ENCODE peak calls at places on chromosome 11, in eight cellular contexts. H, V, C, Z, D, M, J and Q are unnamed samples.

GRCh38 chr11:17991799-17992433 is 20.9 kb downstream of the SERGEF start:
- DNase-seq in C (peak), M (peak), Z (peak), H (peak), V (no peak), J (peak), D (peak), Q (peak)

GRCh38 chr11:110286298-110287040 is 9.9 kb downstream of the RDX start:
- DNase-seq in H (no peak), V (no peak), M (no peak), J (no peak), Z (no peak), C (no peak), D (no peak), Q (peak)

GRCh38 chr11:12079726-12080556 is 30.4 kb upstream of the MICAL2 start:
- DNase-seq in Z (no peak), J (peak), V (no peak), M (no peak), H (peak), C (peak), D (peak), Q (no peak)

GRCh38 chr11:11512929-11513328 is 108.9 kb downstream of the GALNT18 start:
- DNase-seq in D (no peak), J (no peak), M (no peak), V (no peak), H (no peak), C (no peak), Z (no peak), Q (no peak)

GRCh38 chr11:26720003-26720402 is 1.9 kb downstream of the SLC5A12 start:
- DNase-seq in J (no peak), V (no peak), D (no peak), Z (no peak), M (no peak), C (no peak), H (no peak), Q (no peak)

GRCh38 chr11:92225563-92226308 is 1.1 kb downstream of the FAT3 start:
- DNase-seq in H (peak), M (peak), C (no peak), D (no peak), J (peak), V (no peak), Z (no peak), Q (peak)

GRCh38 chr11:86150826-86151187 is 81.9 kb upstream of the PICALM start:
- DNase-seq in V (no peak), D (no peak), J (peak), H (peak), M (no peak), Z (no peak), C (no peak), Q (no peak)

GRCh38 chr11:130178992-130179391 is 19.4 kb downstream of the ST14 start:
- DNase-seq in M (no peak), H (no peak), Z (no peak), C (no peak), V (no peak), J (no peak), D (no peak), Q (peak)

GRCh38 chr11:61627831-61628753 is 47.2 kb upstream of the SYT7 start:
- DNase-seq in Z (no peak), C (peak), H (peak), V (peak), J (peak), M (peak), D (peak), Q (peak)

GRCh38 chr11:47179655-47179991 is 2.9 kb upstream of the ARFGAP2 start:
- DNase-seq in J (peak), V (peak), M (peak), C (peak), H (peak), D (peak), Z (no peak), Q (peak)

GRCh38 chr11:120334894-120335462 is 1.2 kb upstream of the ARHGEF12 start:
- DNase-seq in C (peak), H (peak), M (peak), Z (no peak), V (peak), J (peak), D (peak), Q (peak)

GRCh38 chr11:10920205-10920604 is 62.4 kb upstream of the ZBED5 start:
- DNase-seq in D (no peak), V (no peak), Z (no peak), H (no peak), M (peak), C (no peak), J (peak), Q (no peak)

GRCh38 chr11:132088551-132088950 is 718.1 kb downstream of the NTM start:
- DNase-seq in C (no peak), Z (no peak), M (no peak), H (no peak), D (no peak), J (no peak), V (no peak), Q (no peak)

GRCh38 chr11:34405079-34405858 is 33.5 kb upstream of the CAT start:
- DNase-seq in C (peak), M (no peak), J (peak), V (no peak), Z (no peak), D (no peak), H (peak), Q (no peak)

GRCh38 chr11:2216400-2217064 is 44.9 kb upstream of the TH start:
- DNase-seq in C (no peak), M (no peak), Z (no peak), J (no peak), H (no peak), V (no peak), D (no peak), Q (peak)

GRCh38 chr11:26087095-26087935 is 244.6 kb upstream of the ANO3 start:
- DNase-seq in D (no peak), H (no peak), J (no peak), V (no peak), C (no peak), Z (no peak), M (no peak), Q (peak)

GRCh38 chr11:63680842-63681207 is 475 bp upstream of the RTN3 start:
- DNase-seq in V (peak), J (no peak), M (peak), D (no peak), H (no peak), Z (no peak), C (no peak), Q (no peak)

GRCh38 chr11:112564228-112564955 is 303.7 kb upstream of the PLET1 start:
- DNase-seq in J (peak), Z (no peak), M (no peak), H (peak), V (no peak), D (no peak), C (no peak), Q (peak)

GRCh38 chr11:96798445-96798844 is 408.6 kb downstream of the JRKL start:
- DNase-seq in M (no peak), D (no peak), Z (no peak), V (no peak), J (no peak), H (no peak), C (no peak), Q (no peak)

GRCh38 chr11:94129505-94130335 is 1.1 kb downstream of the PANX1 start:
- DNase-seq in D (no peak), H (no peak), Z (no peak), M (no peak), J (no peak), C (no peak), V (no peak), Q (peak)

GRCh38 chr11:62152245-62153086 is 28.7 kb downstream of the INCENP start:
- DNase-seq in C (no peak), H (no peak), J (no peak), Z (no peak), D (no peak), M (no peak), V (no peak), Q (no peak)

GRCh38 chr11:7341551-7341950 is 89.8 kb downstream of the SYT9 start:
- DNase-seq in M (no peak), H (no peak), V (no peak), J (no peak), C (no peak), Z (no peak), D (no peak), Q (no peak)

GRCh38 chr11:1071571-1072115 is 3.0 kb upstream of the MUC2 start:
- DNase-seq in V (no peak), C (no peak), M (no peak), D (no peak), H (no peak), Z (no peak), J (no peak), Q (peak)

GRCh38 chr11:16945671-16946469 is 68.3 kb downstream of the PLEKHA7 start:
- DNase-seq in V (peak), Z (no peak), J (peak), M (peak), H (peak), C (peak), D (peak), Q (peak)

GRCh38 chr11:12285106-12285505 is 92.3 kb upstream of the PARVA start:
- DNase-seq in M (no peak), V (no peak), C (peak), D (no peak), Z (no peak), J (peak), H (peak), Q (no peak)

GRCh38 chr11:68855205-68855978 is 13.7 kb upstream of the CPT1A start:
- DNase-seq in J (peak), H (peak), Z (no peak), M (no peak), D (no peak), V (no peak), C (peak), Q (no peak)

GRCh38 chr11:119421941-119422504 is 949 bp downstream of the THY1 start:
- DNase-seq in D (no peak), C (no peak), Z (no peak), J (no peak), V (no peak), M (peak), H (peak), Q (peak)

GRCh38 chr11:91163619-91164451 is 941.0 kb upstream of the CHORDC1 start:
- DNase-seq in Z (no peak), M (no peak), H (peak), J (peak), D (no peak), C (no peak), V (no peak), Q (peak)

GRCh38 chr11:13207665-13208594 is 69.7 kb upstream of the BMAL1 start:
- DNase-seq in D (no peak), H (peak), C (peak), Z (no peak), M (no peak), V (peak), J (peak), Q (no peak)